ENCODE peak calls at places on chromosomes 4 and X, in four cellular contexts. Q is IMR-90; M is stimulated activated naive CD8-positive, alpha-beta T cell treated with anti-CD3 and anti-CD28 coated beads, Interleukin-15, amount 100 ng/mL, for 72 hours; X is central memory CD8-positive, alpha-beta T cell. T is an unnamed sample.

GRCh38 chr4:57443308-57444243 is 333.4 kb upstream of the IGFBP7 start:
- ATAC-seq in X (no peak), M (no peak), Q (no peak), T (no peak)

GRCh38 chrX:143853488-143853887 is 30.4 kb upstream of the UBE2NL start:
- ATAC-seq in X (no peak), M (no peak), Q (no peak), T (no peak)

GRCh38 chr4:138647433-138647832 is 368.1 kb upstream of the NOCT start:
- ATAC-seq in M (no peak), X (no peak), Q (no peak), T (no peak)

GRCh38 chr4:120918788-120919187 is 3.7 kb downstream of the PRDM5 start:
- ATAC-seq in X (no peak), M (no peak), Q (no peak), T (no peak)

GRCh38 chrX:68647156-68647957 is at the start of gene STARD8:
- ATAC-seq in X (no peak), M (no peak), Q (peak; percentile 89), T (no peak)

GRCh38 chr4:165355900-165356300 is 22.9 kb upstream of the CPE start:
- ATAC-seq in M (peak; percentile 56), Q (peak; percentile 51), X (no peak), T (no peak)

GRCh38 chr4:1794809-1795303 is 1.8 kb downstream of the FGFR3 start:
- ATAC-seq in X (no peak), Q (no peak), M (no peak), T (no peak)

GRCh38 chr4:182216005-182216404 is 27.2 kb upstream of the TENM3 start:
- ATAC-seq in Q (no peak), X (no peak), M (no peak), T (no peak)

GRCh38 chr4:6926681-6927478 is 17.3 kb downstream of the TBC1D14 start:
- ATAC-seq in Q (peak; percentile 90), X (peak; percentile 80), M (peak; percentile 60), T (no peak)

T was measured in stimulated activated memory B cell treated with anti-CD40 and anti-IgM and Interleukin-4, amounts not matched to agents 10 μg/mL and 1 μg/mL and 100 μg/mL, for 72 hours.